ENCODE peak calls at places on chromosomes 16 and 17, in eight cellular contexts. V, H, P, Y, S, U, D and K are unnamed samples.

GRCh38 chr16:85163278-85164112 is 51.2 kb upstream of the CIBAR2 start:
- DNase-seq in P (no peak), V (peak), U (no peak), S (no peak), H (no peak), D (no peak), Y (no peak), K (no peak)

GRCh38 chr17:53406907-53407306 is 415.8 kb upstream of the KIF2B start:
- DNase-seq in V (no peak), S (no peak), U (no peak), Y (no peak), H (no peak), P (no peak), D (no peak), K (no peak)

GRCh38 chr16:82846806-82847205 is 220.0 kb downstream of the CDH13 start:
- DNase-seq in Y (no peak), H (no peak), D (no peak), V (no peak), S (no peak), U (no peak), P (no peak), K (peak)

GRCh38 chr17:65100316-65101140 is 36.6 kb upstream of the RGS9 start:
- DNase-seq in P (peak), V (peak), S (peak), D (peak), H (peak), Y (peak), U (no peak), K (peak)

GRCh38 chr16:50198802-50199410 is 45.8 kb downstream of the TENT4B start:
- DNase-seq in P (no peak), U (no peak), S (no peak), Y (no peak), H (peak), D (no peak), V (no peak), K (no peak)

GRCh38 chr16:8924214-8924613 is 39.5 kb downstream of the USP7 start:
- DNase-seq in D (no peak), H (peak), S (no peak), V (no peak), Y (no peak), U (no peak), P (no peak), K (peak)

GRCh38 chr17:72270530-72270929 is 149.7 kb downstream of the SOX9 start:
- DNase-seq in U (peak), Y (no peak), P (peak), V (no peak), D (no peak), S (no peak), H (peak), K (peak)

GRCh38 chr17:57357392-57357784 is 101.1 kb downstream of the MSI2 start:
- DNase-seq in H (no peak), D (no peak), U (no peak), V (no peak), S (peak), P (peak), Y (peak), K (no peak)

GRCh38 chr17:4858068-4858879 is 25.1 kb downstream of the MINK1 start:
- DNase-seq in V (no peak), Y (no peak), U (no peak), P (peak), S (no peak), D (no peak), H (peak), K (no peak)

GRCh38 chr17:2282297-2282873 is 21.2 kb downstream of the SMG6 start:
- DNase-seq in S (peak), P (no peak), Y (peak), V (no peak), D (no peak), U (peak), H (peak), K (peak)

GRCh38 chr17:83019376-83019775 is 60.0 kb upstream of the METRNL start:
- DNase-seq in H (no peak), S (no peak), V (no peak), P (no peak), D (no peak), Y (no peak), U (no peak), K (no peak)

GRCh38 chr17:71438631-71439146 is 682.1 kb upstream of the SOX9 start:
- DNase-seq in P (no peak), Y (peak), U (peak), V (no peak), S (peak), D (no peak), H (no peak), K (peak)

GRCh38 chr16:88835383-88835782 is 21.4 kb downstream of the GALNS start:
- DNase-seq in P (peak), U (peak), V (no peak), D (no peak), Y (no peak), H (no peak), S (no peak), K (peak)

GRCh38 chr17:32504166-32504990 is 17.6 kb downstream of the CDK5R1 start:
- DNase-seq in D (no peak), H (no peak), V (no peak), Y (no peak), S (no peak), U (no peak), P (no peak), K (no peak)

GRCh38 chr16:22198547-22199293 is 7.4 kb upstream of the EEF2K start:
- DNase-seq in H (no peak), P (no peak), Y (no peak), S (no peak), V (no peak), U (no peak), D (no peak), K (peak)

GRCh38 chr17:57665128-57665527 is 80.0 kb downstream of the CCDC182 start:
- DNase-seq in P (no peak), H (no peak), V (no peak), S (no peak), U (no peak), D (no peak), Y (no peak), K (no peak)

GRCh38 chr17:50392621-50393020 is 4.7 kb downstream of the LRRC59 start:
- DNase-seq in D (no peak), P (no peak), Y (no peak), U (no peak), S (no peak), V (no peak), H (no peak), K (no peak)

GRCh38 chr16:79037429-79038373 is 562.8 kb downstream of the MAF start:
- DNase-seq in Y (no peak), H (no peak), D (no peak), P (no peak), S (no peak), U (no peak), V (no peak), K (no peak)

GRCh38 chr16:12971216-12971615 is 69.8 kb downstream of the SHISA9 start:
- DNase-seq in U (no peak), S (peak), D (no peak), P (peak), V (no peak), Y (no peak), H (no peak), K (peak)

GRCh38 chr16:85746431-85747227 is 4.3 kb downstream of the C16orf74 start:
- DNase-seq in H (no peak), D (no peak), P (no peak), S (no peak), U (no peak), Y (no peak), V (no peak), K (peak)

GRCh38 chr16:88062341-88062861 is 111.2 kb downstream of the BANP start:
- DNase-seq in Y (peak), D (no peak), S (peak), H (no peak), V (no peak), P (peak), U (peak), K (peak)

GRCh38 chr16:52558448-52558847 is 11.5 kb upstream of the TOX3 start:
- DNase-seq in Y (no peak), H (no peak), V (no peak), P (no peak), S (no peak), D (no peak), U (no peak), K (no peak)

GRCh38 chr17:48842746-48843145 is 11.9 kb downstream of the CALCOCO2 start:
- DNase-seq in V (no peak), H (no peak), U (no peak), P (no peak), D (no peak), S (no peak), Y (no peak), K (peak)

GRCh38 chr17:39926588-39927100 is 757 bp downstream of the ORMDL3 start:
- DNase-seq in Y (peak), V (peak), D (peak), P (peak), H (peak), S (peak), U (no peak), K (peak)

GRCh38 chr17:45990836-45991235 is 8.2 kb upstream of the STH start:
- DNase-seq in H (no peak), D (no peak), U (no peak), P (no peak), V (no peak), Y (no peak), S (no peak), K (no peak)

GRCh38 chr16:90031931-90032663 is 12.8 kb upstream of the DBNDD1 start:
- DNase-seq in U (no peak), S (no peak), V (no peak), D (no peak), H (no peak), P (no peak), Y (no peak), K (peak)

GRCh38 chr17:59423137-59423703 is 91.8 kb downstream of the YPEL2 start:
- DNase-seq in V (no peak), P (peak), H (peak), S (peak), U (no peak), Y (peak), D (no peak), K (peak)

GRCh38 chr17:61423967-61424649 is 24.5 kb downstream of the TBX2 start:
- DNase-seq in D (no peak), H (no peak), U (no peak), P (no peak), V (no peak), S (no peak), Y (no peak), K (no peak)

GRCh38 chr16:4200000-4200780 is 41.7 kb downstream of the SRL start:
- DNase-seq in P (peak), S (peak), H (peak), U (no peak), D (no peak), V (no peak), Y (peak), K (peak)

GRCh38 chr16:1615761-1616160 is 3.6 kb downstream of the CRAMP1 start:
- DNase-seq in S (no peak), P (no peak), D (no peak), Y (no peak), H (no peak), U (no peak), V (no peak), K (no peak)
- H3K4me3 ChIP-seq in S (peak), P (peak), D (no peak), Y (peak), H (no peak), U (no peak), V (no peak), K (peak)

GRCh38 chr17:76538941-76539340 is 903 bp upstream of the PRCD start:
- DNase-seq in Y (no peak), H (no peak), V (no peak), S (peak), P (no peak), U (no peak), D (no peak), K (no peak)

GRCh38 chr17:76537288-76537577 is 276 bp downstream of the CYGB start:
- DNase-seq in S (no peak), H (no peak), U (no peak), D (no peak), Y (peak), V (no peak), P (peak), K (no peak)

GRCh38 chr17:76538281-76538931 is 897 bp upstream of the CYGB start:
- DNase-seq in V (no peak), U (no peak), P (peak), Y (no peak), S (peak), D (no peak), H (no peak), K (no peak)

GRCh38 chr17:76536511-76537287 is 810 bp downstream of the CYGB start:
- DNase-seq in V (no peak), H (no peak), U (no peak), S (no peak), D (no peak), P (no peak), Y (no peak), K (no peak)

DNA sequence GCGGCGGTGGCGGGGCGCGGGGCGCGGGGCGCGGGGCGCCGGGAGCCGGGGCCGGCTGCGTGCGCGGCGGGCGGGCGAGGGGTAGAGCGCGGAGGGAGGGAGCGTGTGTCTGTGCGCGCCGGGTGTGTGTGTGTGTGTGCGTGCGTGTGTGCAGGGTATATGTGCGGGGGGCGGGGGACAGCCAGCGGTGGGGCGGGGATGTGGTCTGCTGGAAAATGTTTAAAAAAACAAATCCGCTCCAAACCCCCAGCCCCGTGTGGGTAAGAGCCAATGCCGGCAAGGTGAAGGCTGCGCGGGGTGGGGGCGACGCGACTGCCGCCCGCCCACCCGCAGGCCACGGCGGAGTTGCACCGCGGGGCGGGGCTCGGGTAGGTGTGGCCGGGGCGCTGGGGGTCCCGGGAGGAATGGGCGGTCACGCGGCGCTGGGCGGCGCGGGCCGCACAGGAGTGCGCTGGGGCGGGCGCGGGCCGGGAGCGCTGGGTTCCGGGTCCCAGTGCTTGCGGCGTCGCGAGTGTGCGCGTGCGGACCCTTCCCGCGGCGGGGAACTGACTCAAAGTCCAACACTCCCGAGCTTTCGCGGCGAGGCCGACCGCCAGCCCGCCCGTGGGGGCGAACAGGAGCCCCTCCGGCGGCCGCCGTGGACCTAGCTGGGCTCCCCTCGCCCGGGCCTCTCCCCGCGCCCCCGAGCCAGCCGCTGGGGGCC is at the start of gene CYGB:
- DNase-seq in V (no peak), H (no peak), P (peak), Y (peak), D (no peak), U (no peak), S (peak), K (no peak)
- H3K4me3 ChIP-seq in V (peak), H (peak), P (peak), Y (peak), D (no peak), U (peak), S (peak), K (peak)

GRCh38 chr17:78351449-78352006 is 8.3 kb downstream of the SOCS3 start:
- DNase-seq in U (peak), S (peak), Y (peak), H (no peak), D (no peak), P (peak), V (no peak), K (peak)
- H3K4me3 ChIP-seq in U (no peak), S (no peak), Y (no peak), H (no peak), D (no peak), P (no peak), V (no peak), K (no peak)

GRCh38 chr16:2963611-2964415 is at the start of gene KREMEN2:
- DNase-seq in U (no peak), P (no peak), D (no peak), Y (peak), V (no peak), S (peak), H (no peak), K (no peak)
- H3K4me3 ChIP-seq in U (peak), P (peak), D (peak), Y (peak), V (peak), S (peak), H (peak), K (no peak)

GRCh38 chr17:44384281-44384822 is 5.1 kb downstream of the ITGA2B start:
- DNase-seq in U (no peak), H (no peak), S (no peak), V (no peak), D (no peak), P (no peak), Y (no peak), K (no peak)
- H3K4me3 ChIP-seq in U (no peak), H (no peak), S (no peak), V (no peak), D (no peak), P (peak), Y (peak), K (no peak)

DNA sequence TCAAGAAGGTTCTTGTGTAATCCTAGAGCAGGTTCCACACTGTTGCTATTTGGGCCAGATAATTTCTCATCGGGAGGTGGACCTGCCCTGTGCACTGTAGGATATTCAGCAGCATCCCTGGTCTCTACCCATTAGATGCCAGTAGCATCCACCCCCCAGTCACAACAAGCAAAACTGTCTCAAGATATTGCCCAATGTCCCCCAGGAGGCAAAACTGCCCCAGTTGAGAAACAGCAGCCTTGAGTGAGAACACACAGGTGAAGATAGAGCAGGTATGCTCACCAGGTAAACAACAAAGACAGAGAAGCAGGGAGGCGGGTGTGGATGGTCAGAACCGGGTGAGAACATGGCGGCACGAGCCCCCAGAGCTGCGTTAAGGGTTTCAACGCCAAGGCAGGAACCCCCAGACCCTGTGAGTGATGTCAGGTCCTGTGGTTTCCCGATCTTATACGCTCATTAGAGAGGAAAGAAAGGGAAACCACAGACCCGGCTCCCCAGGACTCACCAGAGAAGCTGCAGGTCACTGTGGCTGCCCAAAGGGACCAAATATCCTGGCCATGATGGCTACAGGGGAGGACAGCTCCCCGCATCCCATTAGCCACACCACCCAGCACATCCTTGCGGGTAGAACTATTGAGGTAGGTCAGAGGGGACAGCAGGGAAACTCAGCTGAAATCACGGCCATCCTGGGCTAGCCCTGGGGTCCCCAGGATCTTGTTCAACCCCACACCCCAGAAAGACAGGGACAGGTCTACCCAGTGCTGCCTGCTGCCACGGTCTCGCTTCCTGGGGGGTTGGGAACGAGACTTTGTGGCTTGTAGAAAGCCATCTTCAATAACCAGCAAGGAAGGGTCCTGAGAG is 21.2 kb downstream of the CDC42EP4 start:
- DNase-seq in P (no peak), V (no peak), S (no peak), U (no peak), Y (no peak), H (no peak), D (no peak), K (no peak)
- H3K4me3 ChIP-seq in P (no peak), V (no peak), S (no peak), U (no peak), Y (no peak), H (no peak), D (no peak), K (no peak)

GRCh38 chr17:30380643-30381419 is 2.1 kb downstream of the CPD start:
- DNase-seq in Y (no peak), U (no peak), D (no peak), P (no peak), S (no peak), V (no peak), H (no peak), K (no peak)
- H3K4me3 ChIP-seq in Y (peak), U (no peak), D (peak), P (peak), S (peak), V (peak), H (peak), K (peak)

GRCh38 chr17:47287639-47288038 is 34.0 kb downstream of the ITGB3 start:
- DNase-seq in S (no peak), P (no peak), U (no peak), Y (no peak), V (no peak), D (no peak), H (no peak), K (no peak)

GRCh38 chr17:47290870-47291241 is 32.9 kb upstream of the EFCAB13 start:
- DNase-seq in H (no peak), V (no peak), D (no peak), P (no peak), S (no peak), Y (no peak), U (no peak), K (no peak)

GRCh38 chr17:47287068-47287467 is 33.4 kb downstream of the ITGB3 start:
- DNase-seq in Y (no peak), P (no peak), S (no peak), D (no peak), H (no peak), U (no peak), V (no peak), K (no peak)

GRCh38 chr17:47289302-47289701 is 34.5 kb upstream of the EFCAB13 start:
- DNase-seq in U (no peak), H (no peak), P (no peak), V (no peak), D (no peak), Y (no peak), S (no peak), K (no peak)

GRCh38 chr17:47288531-47289116 is 35.0 kb downstream of the ITGB3 start:
- DNase-seq in H (peak), U (no peak), Y (no peak), V (no peak), D (no peak), S (no peak), P (no peak), K (peak)
- H3K4me3 ChIP-seq in H (no peak), U (no peak), Y (no peak), V (no peak), D (no peak), S (no peak), P (no peak), K (no peak)